ENCODE peak calls at places on chromosomes 13 and 19, in six cellular contexts. W, A, C, M, N and Q are unnamed samples.
A peak's percentile ranks its signal among the peaks of the same experiment; 100 is the strongest.

GRCh38 chr13:44653261-44653660 is 77.1 kb upstream of the TSC22D1 start:
- DNase-seq in M (no peak), N (no peak), A (no peak), C (no peak), W (no peak), Q (no peak)

GRCh38 chr19:19820774-19821315 is 705 bp downstream of the ZNF506 start:
- DNase-seq in M (no peak), C (no peak), N (no peak), W (no peak), A (no peak), Q (no peak)

GRCh38 chr13:111621164-111621563 is 300.7 kb downstream of the TEX29 start:
- DNase-seq in N (no peak), W (no peak), C (no peak), A (no peak), M (no peak), Q (no peak)

GRCh38 chr13:37303610-37304009 is 198.1 kb upstream of the CSNK1A1L start:
- DNase-seq in M (no peak), C (no peak), W (no peak), N (no peak), A (no peak), Q (no peak)

GRCh38 chr19:55479451-55480230 is 3.2 kb downstream of the ZNF628 start:
- DNase-seq in M (no peak), C (no peak), W (no peak), N (no peak), A (no peak), Q (no peak)

GRCh38 chr19:44745386-44745831 is 3.1 kb upstream of the BCL3 start:
- DNase-seq in M (no peak), A (no peak), C (peak; percentile 72), N (no peak), W (no peak), Q (no peak)

GRCh38 chr19:1472227-1473055 is 6.6 kb downstream of the C19orf25 start:
- DNase-seq in M (no peak), C (no peak), W (no peak), N (no peak), A (no peak), Q (no peak)

GRCh38 chr19:18135712-18136584 is 17.0 kb upstream of the PIK3R2 start:
- DNase-seq in A (no peak), N (no peak), W (no peak), M (no peak), C (peak; percentile 84), Q (no peak)

GRCh38 chr13:99948411-99948810 is 23.2 kb downstream of the ZIC5 start:
- DNase-seq in C (peak; percentile 2), W (no peak), M (no peak), A (no peak), N (no peak), Q (no peak)

GRCh38 chr13:21717817-21718216 is 46.9 kb downstream of the FGF9 start:
- DNase-seq in A (no peak), N (no peak), W (no peak), M (no peak), C (no peak), Q (no peak)

GRCh38 chr19:33628921-33629825 is 7.4 kb downstream of the CHST8 start:
- DNase-seq in A (no peak), C (no peak), W (no peak), M (no peak), N (no peak), Q (no peak)

GRCh38 chr13:61406275-61406674 is 9.4 kb downstream of the PCDH20 start:
- DNase-seq in C (no peak), N (no peak), M (no peak), A (no peak), W (no peak), Q (no peak)

GRCh38 chr13:45333973-45334922 is 6.7 kb downstream of the TPT1 start:
- DNase-seq in A (no peak), W (no peak), M (no peak), N (no peak), C (no peak), Q (no peak)

GRCh38 chr13:92806215-92806614 is 420.4 kb upstream of the GPC6 start:
- DNase-seq in W (no peak), C (no peak), A (no peak), N (no peak), M (no peak), Q (no peak)

GRCh38 chr13:64819081-64819480 is 2411.1 kb downstream of the PCDH9 start:
- DNase-seq in W (no peak), A (no peak), N (no peak), M (no peak), C (no peak), Q (no peak)

GRCh38 chr13:55792544-55793178 is 1348.1 kb upstream of the PRR20A start:
- DNase-seq in C (no peak), W (no peak), N (no peak), A (no peak), M (no peak), Q (no peak)

GRCh38 chr19:55907286-55907685 is 24.9 kb downstream of the NLRP13 start:
- DNase-seq in A (no peak), M (no peak), C (no peak), N (no peak), W (no peak), Q (no peak)

GRCh38 chr13:24264976-24265375 is 44.4 kb upstream of the C1QTNF9 start:
- DNase-seq in N (peak; percentile 70), C (no peak), M (no peak), W (no peak), A (no peak), Q (no peak)

GRCh38 chr13:110185696-110186095 is 121.3 kb downstream of the COL4A1 start:
- DNase-seq in A (no peak), M (no peak), C (no peak), N (no peak), W (no peak), Q (no peak)

GRCh38 chr19:4506449-4507149 is 11.7 kb downstream of the PLIN4 start:
- DNase-seq in A (no peak), C (no peak), N (no peak), M (no peak), W (peak; percentile 8), Q (no peak)

GRCh38 chr13:76677047-76677446 is 209.2 kb downstream of the KCTD12 start:
- DNase-seq in C (no peak), W (no peak), M (no peak), N (no peak), A (no peak), Q (no peak)

GRCh38 chr13:111153977-111154332 is 38.8 kb downstream of the ARHGEF7 start:
- DNase-seq in A (peak; percentile 38), C (peak; percentile 68), N (no peak), M (no peak), W (no peak), Q (peak; percentile 27)

GRCh38 chr19:4197625-4198466 is 15.4 kb downstream of the ANKRD24 start:
- DNase-seq in W (no peak), N (no peak), A (no peak), C (peak; percentile 47), M (no peak), Q (no peak)

GRCh38 chr13:97004886-97005285 is 10.6 kb upstream of the OXGR1 start:
- DNase-seq in M (no peak), C (no peak), N (no peak), W (no peak), A (no peak), Q (no peak)